ENCODE peak calls at places on chromosomes 11 and 22, in six cellular contexts. V is heart right ventricle, N is astrocyte of the spinal cord, G is MG63, K is NT2/D1, W is brain microvascular endothelial cell. L is an unnamed sample.

GRCh38 chr22:25744694-25745093 is 2.7 kb downstream of the MYO18B start:
- DNase-seq in V (no peak), N (no peak), G (no peak), K (no peak), W (no peak), L (no peak)

GRCh38 chr11:123841189-123841588 is 35.0 kb upstream of the OR6M1 start:
- DNase-seq in V (no peak), N (no peak), G (no peak), K (no peak), W (no peak), L (no peak)

GRCh38 chr22:42462016-42462415 is 29.8 kb upstream of the NFAM1 start:
- DNase-seq in V (no peak), N (no peak), G (no peak), K (no peak), W (no peak), L (no peak)

GRCh38 chr11:61834278-61835004 is 6.3 kb downstream of the FADS2 start:
- DNase-seq in V (peak; percentile 61), N (peak; percentile 76), G (peak; percentile 7), K (no peak), W (peak; percentile 64), L (peak; percentile 51)

GRCh38 chr11:1869427-1870325 is 16.8 kb downstream of the LSP1 start:
- DNase-seq in V (no peak), N (no peak), G (peak; percentile 44), K (no peak), W (no peak), L (peak; percentile 30)

GRCh38 chr11:27317751-27318150 is 45.3 kb downstream of the CCDC34 start:
- DNase-seq in V (no peak), N (peak; percentile 67), G (peak; percentile 28), K (peak; percentile 28), W (peak; percentile 76), L (no peak)

GRCh38 chr11:108112059-108112458 is 9.3 kb upstream of the ACAT1 start:
- DNase-seq in V (no peak), N (peak; percentile 46), G (no peak), K (no peak), W (peak; percentile 65), L (no peak)

GRCh38 chr11:57237204-57237681 is at the start of gene APLNR:
- DNase-seq in V (no peak), N (no peak), G (no peak), K (peak; percentile 33), W (no peak), L (peak; percentile 21)

GRCh38 chr22:36267058-36267457 is 14.1 kb downstream of the APOL1 start:
- DNase-seq in V (no peak), N (no peak), G (no peak), K (no peak), W (no peak), L (no peak)

GRCh38 chr11:3077174-3077839 is 20.1 kb upstream of the CARS1 start:
- DNase-seq in V (no peak), N (no peak), G (no peak), K (no peak), W (no peak), L (no peak)

GRCh38 chr11:118620529-118621070 is 13.2 kb downstream of the PHLDB1 start:
- DNase-seq in V (peak; percentile 64), N (no peak), G (no peak), K (no peak), W (no peak), L (peak; percentile 53)

GRCh38 chr11:92867913-92868619 is 101.4 kb upstream of the MTNR1B start:
- DNase-seq in V (no peak), N (no peak), G (no peak), K (no peak), W (no peak), L (no peak)

GRCh38 chr11:117875397-117876048 is 935 bp downstream of the FXYD6 start:
- DNase-seq in V (no peak), N (no peak), G (no peak), K (no peak), W (no peak), L (peak; percentile 45)

GRCh38 chr22:29799217-29799680 is 32.1 kb downstream of the UQCR10 start:
- DNase-seq in V (peak; percentile 90), N (peak; percentile 85), G (peak; percentile 97), K (no peak), W (peak; percentile 78), L (peak; percentile 88)

GRCh38 chr22:47056361-47056760 is 293.9 kb downstream of the TBC1D22A start:
- DNase-seq in V (no peak), N (no peak), G (no peak), K (no peak), W (no peak), L (no peak)

GRCh38 chr22:47055921-47056320 is 293.5 kb downstream of the TBC1D22A start:
- DNase-seq in V (no peak), N (no peak), G (no peak), K (no peak), W (no peak), L (no peak)

GRCh38 chr22:47054231-47055072 is 292.0 kb downstream of the TBC1D22A start:
- DNase-seq in V (no peak), N (no peak), G (no peak), K (no peak), W (no peak), L (no peak)

GRCh38 chr22:47055073-47055355 is 292.6 kb downstream of the TBC1D22A start:
- DNase-seq in V (no peak), N (no peak), G (no peak), K (no peak), W (no peak), L (no peak)

DNA sequence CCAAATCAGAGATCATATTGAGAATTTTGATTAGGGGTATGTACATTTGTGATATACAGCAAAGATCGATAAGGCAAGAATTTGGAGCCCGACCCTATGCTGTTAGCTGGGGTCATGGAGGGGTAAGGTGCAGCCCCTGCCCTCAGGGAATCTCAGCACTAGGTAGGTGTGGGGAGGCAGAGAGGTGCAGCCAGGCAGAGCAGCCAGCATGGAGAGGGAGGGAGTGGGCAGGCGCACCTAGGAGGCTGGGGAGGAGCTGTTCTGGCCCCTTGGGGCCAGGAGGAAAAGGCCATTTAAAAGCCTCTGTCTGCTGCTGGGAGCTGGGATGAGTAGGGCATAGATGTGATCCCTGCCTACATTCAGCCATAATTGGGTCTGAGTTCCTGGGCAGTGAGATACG is 293.0 kb downstream of the TBC1D22A start:
- DNase-seq in V (no peak), N (no peak), G (no peak), K (no peak), W (no peak), L (no peak)
- H3K4me3 ChIP-seq in V (no peak overlapping the region), N (no peak overlapping the region), G (no peak overlapping the region), K (no peak overlapping the region), W (no peak overlapping the region), L (no peak overlapping the region)

GRCh38 chr11:65555693-65556231 is 2.4 kb downstream of the LTBP3 start:
- DNase-seq in V (peak; percentile 67), N (peak; percentile 90), G (peak; percentile 98), K (no peak), W (peak; percentile 76), L (peak; percentile 64)

GRCh38 chr11:65556470-65557279 is 1.5 kb downstream of the LTBP3 start:
- DNase-seq in V (no peak), N (no peak), G (no peak), K (no peak), W (no peak), L (no peak)

GRCh38 chr11:65558785-65559509 is 788 bp upstream of the LTBP3 start:
- DNase-seq in V (peak; percentile 75), N (peak; percentile 73), G (peak; percentile 94), K (no peak), W (peak; percentile 41), L (peak; percentile 76)

GRCh38 chr11:65558002-65558784 is at the start of gene LTBP3:
- DNase-seq in V (peak; percentile 84), N (peak; percentile 90), G (peak; percentile 89), K (no peak), W (peak; percentile 69), L (peak; percentile 87)

DNA sequence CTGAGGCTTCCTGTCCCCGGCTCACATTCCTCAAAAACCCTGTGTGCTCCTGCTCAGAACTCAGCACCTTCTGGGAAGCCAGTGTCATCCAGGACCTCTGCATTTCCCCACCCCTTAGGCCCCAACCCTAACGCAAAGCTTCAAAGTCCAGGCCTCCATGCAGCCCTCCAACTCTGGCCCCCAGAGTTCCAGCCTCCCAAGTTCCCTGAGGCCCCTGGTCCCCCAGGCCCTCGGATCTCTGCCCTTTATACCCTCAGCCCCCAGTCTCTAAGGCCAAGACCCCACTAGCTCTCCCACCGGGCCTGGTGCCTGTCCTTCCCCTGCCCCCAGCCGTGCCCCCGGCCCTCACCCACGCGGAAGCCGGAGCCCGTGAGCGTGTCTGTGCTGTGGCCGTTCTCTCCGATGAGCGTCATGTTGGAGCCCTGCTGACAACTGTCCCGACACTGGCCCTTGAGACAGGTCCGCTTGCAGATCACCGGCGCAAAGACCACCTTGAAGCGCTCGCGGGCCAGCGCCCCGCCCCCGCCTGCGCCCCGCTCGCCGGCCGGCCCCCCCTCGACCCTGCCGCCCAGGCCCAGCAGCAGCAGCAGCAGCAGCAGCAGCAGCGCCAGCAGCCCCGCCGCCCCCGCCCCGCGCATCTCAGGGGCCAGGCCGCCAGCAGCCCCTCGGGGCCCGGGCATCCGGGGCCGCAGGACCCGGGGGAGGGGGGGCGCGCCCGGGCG is 718 bp downstream of the LTBP3 start:
- DNase-seq in V (no peak), N (no peak), G (no peak), K (no peak), W (no peak), L (no peak)
- H3K4me3 ChIP-seq in V (peak overlapping the region; percentile 56), N (peak overlapping the region; percentile 72), G (peak overlapping the region; percentile 67), K (peak overlapping the region; percentile 19), W (peak overlapping the region; percentile 73), L (peak overlapping the region; percentile 79)

DNA sequence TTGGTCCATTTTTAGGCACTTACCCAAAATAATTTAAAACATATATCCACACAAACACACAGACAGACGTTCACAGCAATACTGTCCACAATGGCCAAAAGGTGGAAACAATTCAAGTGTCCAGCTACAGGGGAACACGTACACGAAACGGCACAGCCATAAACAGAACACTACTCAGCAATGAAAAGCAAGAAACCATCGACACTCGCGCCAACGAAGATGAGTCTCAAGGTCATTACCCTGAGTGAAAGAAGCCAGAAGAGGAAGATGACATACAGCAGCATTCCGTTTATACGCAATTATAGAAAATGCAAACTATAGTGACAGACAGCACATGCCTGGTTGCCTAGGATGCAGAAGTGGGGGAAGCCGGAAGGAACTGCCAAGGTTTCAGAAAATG is 13.4 kb upstream of the COMT start:
- DNase-seq in V (no peak), N (no peak), G (no peak), K (no peak), W (no peak), L (no peak)
- H3K4me3 ChIP-seq in V (no peak overlapping the region), N (no peak overlapping the region), G (no peak overlapping the region), K (no peak overlapping the region), W (no peak overlapping the region), L (no peak overlapping the region)

GRCh38 chr11:133945087-133945974 is 11.4 kb downstream of the IGSF9B start:
- DNase-seq in V (peak; percentile 78), N (no peak), G (peak; percentile 93), K (no peak), W (no peak), L (peak; percentile 69)
- H3K4me3 ChIP-seq in V (peak overlapping the region; percentile 2), N (no peak overlapping the region), G (no peak overlapping the region), K (no peak overlapping the region), W (no peak overlapping the region), L (peak overlapping the region; percentile 49)

DNA sequence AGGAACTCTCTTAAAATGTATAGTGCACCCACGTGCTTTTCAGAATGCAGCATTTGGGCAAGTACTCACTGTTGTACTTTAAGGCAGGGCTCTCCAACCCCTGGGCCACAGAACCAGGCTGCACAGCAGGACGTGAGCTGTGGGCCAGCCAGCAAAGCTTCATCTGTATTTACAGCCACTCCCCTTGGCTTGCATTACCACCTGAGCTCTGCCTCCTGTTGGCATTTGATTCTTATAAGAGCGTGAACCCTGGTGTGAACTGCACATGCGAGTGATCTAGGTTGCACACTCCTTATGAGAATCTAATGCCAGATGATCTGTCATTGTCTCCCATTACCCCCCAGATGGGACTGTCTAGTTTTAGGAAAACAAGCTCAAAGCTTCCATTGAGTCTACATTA is 3.0 kb downstream of the C11orf58 start:
- DNase-seq in V (no peak), N (no peak), G (peak; percentile 31), K (no peak), W (no peak), L (no peak)
- H3K4me3 ChIP-seq in V (no peak overlapping the region), N (no peak overlapping the region), G (no peak overlapping the region), K (no peak overlapping the region), W (no peak overlapping the region), L (peak overlapping the region; percentile 16)